ENCODE peak calls at places on chromosomes 16 and 17, in seven cellular contexts. N is BE2C; K is CD8-positive, alpha-beta T cell; C is cardiac muscle cell; H is choroid plexus epithelial cell; O is epithelial cell of esophagus; T is WTC11. G is an unnamed sample.

GRCh38 chr17:51640108-51640622 is 379.8 kb downstream of the UTP18 start:
- DNase-seq in N (peak; percentile 22), K (no peak), C (no peak), H (peak; percentile 0), O (peak; percentile 67), T (peak; percentile 42), G (no peak)

GRCh38 chr17:22374741-22375140 is 682.4 kb downstream of the KCNJ18 start:
- DNase-seq in N (no peak), K (no peak), C (no peak), H (no peak), O (no peak), T (no peak), G (no peak)

GRCh38 chr17:15090533-15090932 is 174.6 kb downstream of the PMP22 start:
- DNase-seq in N (no peak), K (no peak), C (no peak), H (no peak), O (no peak), T (no peak), G (no peak)

GRCh38 chr16:3431779-3432219 is 11.5 kb downstream of the ZNF597 start:
- DNase-seq in N (peak; percentile 88), K (peak; percentile 72), C (peak; percentile 56), H (peak; percentile 28), O (no peak), T (no peak), G (peak; percentile 46)

GRCh38 chr17:50634123-50634914 is at the start of gene ABCC3:
- DNase-seq in N (peak; percentile 34), K (no peak), C (peak; percentile 63), H (no peak), O (peak; percentile 38), T (peak; percentile 37), G (no peak)

GRCh38 chr17:33284022-33284421 is 9.1 kb downstream of the ASIC2 start:
- DNase-seq in N (no peak), K (no peak), C (peak; percentile 75), H (peak; percentile 74), O (peak; percentile 93), T (no peak), G (no peak)

GRCh38 chr16:3364774-3365427 is 9.2 kb downstream of the OR2C1 start:
- DNase-seq in N (peak; percentile 98), K (peak; percentile 88), C (peak; percentile 97), H (peak; percentile 98), O (peak; percentile 93), T (peak; percentile 29), G (peak; percentile 68)

GRCh38 chr17:82835766-82836512 is 3.9 kb downstream of the ZNF750 start:
- DNase-seq in N (no peak), K (no peak), C (no peak), H (no peak), O (peak; percentile 100), T (peak; percentile 28), G (no peak)

GRCh38 chr17:63740464-63741181 is 976 bp downstream of the STRADA start:
- DNase-seq in N (no peak), K (no peak), C (peak; percentile 6), H (peak; percentile 7), O (peak; percentile 55), T (no peak), G (no peak)

GRCh38 chr16:76787394-76787793 is 403.6 kb upstream of the MON1B start:
- DNase-seq in N (no peak), K (no peak), C (no peak), H (no peak), O (peak; percentile 62), T (no peak), G (no peak)

GRCh38 chr17:61594294-61594825 is 3.3 kb upstream of the NACA2 start:
- DNase-seq in N (no peak), K (no peak), C (no peak), H (no peak), O (peak; percentile 54), T (no peak), G (no peak)

GRCh38 chr17:69501591-69502468 is 87.3 kb downstream of the MAP2K6 start:
- DNase-seq in N (no peak), K (no peak), C (peak; percentile 80), H (peak; percentile 93), O (peak; percentile 47), T (peak; percentile 17), G (no peak)

GRCh38 chr17:39800540-39800939 is 62.8 kb downstream of the GRB7 start:
- DNase-seq in N (no peak), K (peak; percentile 70), C (no peak), H (no peak), O (peak; percentile 30), T (no peak), G (no peak)

GRCh38 chr17:8005357-8005756 is 2.9 kb downstream of the GUCY2D start:
- DNase-seq in N (no peak), K (no peak), C (no peak), H (no peak), O (no peak), T (no peak), G (no peak)

GRCh38 chr17:49297141-49297540 is 64.9 kb downstream of the ZNF652 start:
- DNase-seq in N (no peak), K (no peak), C (no peak), H (no peak), O (no peak), T (no peak), G (no peak)

GRCh38 chr17:81741049-81741593 is 29.0 kb downstream of the SLC25A10 start:
- DNase-seq in N (no peak), K (no peak), C (no peak), H (no peak), O (no peak), T (no peak), G (no peak)

GRCh38 chr17:44118427-44119050 is 4.9 kb downstream of the HDAC5 start:
- DNase-seq in N (no peak), K (no peak), C (no peak), H (no peak), O (no peak), T (no peak), G (no peak)
- TF ChIP-seq CTCF in N (no peak), K (no peak), C (no peak), H (peak; percentile 9), O (no peak), T (no peak), G (no peak)

DNA sequence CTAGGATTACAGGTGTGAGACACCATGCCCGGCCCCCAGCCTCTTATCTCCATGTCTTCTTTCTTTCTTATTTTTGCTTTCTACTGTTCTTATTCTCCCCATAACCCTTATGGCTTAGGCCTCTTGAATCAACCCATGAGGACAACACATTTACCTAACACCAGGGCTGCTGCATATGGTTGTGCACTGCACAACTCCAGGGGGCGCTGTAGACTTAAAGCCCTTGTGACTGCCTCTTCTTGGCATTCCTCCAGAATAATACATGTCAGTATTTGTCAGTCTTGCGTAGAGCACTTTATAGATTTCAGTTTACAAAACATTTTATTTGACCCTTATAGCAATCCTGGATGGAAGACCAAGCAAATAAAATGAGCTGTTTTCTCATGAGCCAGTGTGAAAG is 225.0 kb upstream of the SALL1 start:
- DNase-seq in N (no peak), K (no peak), C (no peak), H (no peak), O (no peak), T (no peak), G (no peak)
- TF ChIP-seq CTCF in N (peak; percentile 10), K (no peak), C (no peak), H (peak; percentile 9), O (peak; percentile 13), T (peak; percentile 21), G (no peak)

GRCh38 chr16:82936941-82937551 is 310.3 kb downstream of the CDH13 start:
- DNase-seq in N (no peak), K (no peak), C (peak; percentile 59), H (peak; percentile 83), O (peak; percentile 75), T (no peak), G (peak; percentile 24)

GRCh38 chr16:82938108-82938507 is 311.3 kb downstream of the CDH13 start:
- DNase-seq in N (no peak), K (no peak), C (no peak), H (no peak), O (no peak), T (no peak), G (no peak)

GRCh38 chr16:82935781-82936180 is 309.0 kb downstream of the CDH13 start:
- DNase-seq in N (no peak), K (no peak), C (no peak), H (no peak), O (peak; percentile 7), T (no peak), G (no peak)
- TF ChIP-seq CTCF in N (no peak), K (no peak), C (no peak), H (no peak), O (no peak), T (no peak), G (no peak)

GRCh38 chr16:54203384-54203783 is 83.2 kb downstream of the IRX3 start:
- DNase-seq in N (no peak), K (no peak), C (no peak), H (no peak), O (no peak), T (no peak), G (no peak)

GRCh38 chr16:54200161-54200534 is 86.4 kb downstream of the IRX3 start:
- DNase-seq in N (no peak), K (no peak), C (no peak), H (no peak), O (no peak), T (no peak), G (no peak)

GRCh38 chr16:54203851-54204505 is 82.6 kb downstream of the IRX3 start:
- DNase-seq in N (no peak), K (no peak), C (no peak), H (no peak), O (no peak), T (no peak), G (no peak)

GRCh38 chr16:54199486-54200160 is 87.0 kb downstream of the IRX3 start:
- DNase-seq in N (no peak), K (no peak), C (peak; percentile 17), H (no peak), O (no peak), T (no peak), G (no peak)

GRCh38 chr16:54201200-54201599 is 85.4 kb downstream of the IRX3 start:
- DNase-seq in N (peak; percentile 44), K (no peak), C (no peak), H (no peak), O (no peak), T (no peak), G (no peak)
- TF ChIP-seq CTCF in N (peak; percentile 2), K (no peak), C (no peak), H (no peak), O (no peak), T (no peak), G (no peak)